ENCODE peak calls at places on chromosomes 1 and 21, in ten cellular contexts. U is Peyer's patch, K is Calu3, R is right atrium auricular region, Q is H1, J is HFFc6, T is T-helper 9 cell, Y is AG10803, O is ovary, B is left colon. A is an unnamed sample.

GRCh38 chr1:37945743-37946702 is 830 bp downstream of the INPP5B start:
- DNase-seq in J (peak), T (no peak), Y (peak), K (no peak), Q (no peak), B (peak), R (peak), U (peak), O (peak), A (peak)

GRCh38 chr1:55215194-55216021 is at the start of gene USP24:
- DNase-seq in J (peak), O (peak), T (peak), Q (peak), U (peak), K (peak), B (peak), R (peak), Y (peak), A (peak)

GRCh38 chr1:44036409-44037111 is 5.3 kb upstream of the SLC6A9 start:
- DNase-seq in Y (peak), J (peak), Q (peak), T (peak), R (peak), K (peak), U (peak), B (peak), O (peak), A (peak)

GRCh38 chr1:23824711-23825075 is 536 bp downstream of the HMGCL start:
- DNase-seq in Q (no peak), U (no peak), K (no peak), J (no peak), B (no peak), O (no peak), R (no peak), T (no peak), Y (no peak), A (no peak)

GRCh38 chr21:25441835-25442234 is 165.4 kb downstream of the MRPL39 start:
- DNase-seq in O (no peak), Y (no peak), J (no peak), K (no peak), T (no peak), Q (no peak), U (no peak), B (no peak), R (no peak), A (no peak)

GRCh38 chr1:14543191-14543849 is 55.2 kb upstream of the KAZN start:
- DNase-seq in Y (peak), T (no peak), R (no peak), U (no peak), B (no peak), J (no peak), Q (no peak), K (no peak), O (no peak), A (no peak)

GRCh38 chr1:23101101-23101827 is 67.4 kb downstream of the LUZP1 start:
- DNase-seq in Y (peak), O (no peak), Q (no peak), R (no peak), T (no peak), B (no peak), U (no peak), J (peak), K (no peak), A (no peak)

GRCh38 chr21:42833439-42833815 is 45.9 kb downstream of the WDR4 start:
- DNase-seq in J (no peak), Q (no peak), R (no peak), O (no peak), T (peak), K (peak), B (peak), Y (no peak), U (peak), A (peak)

GRCh38 chr1:29096255-29096896 is 27.3 kb downstream of the TMEM200B start:
- DNase-seq in O (no peak), U (no peak), J (no peak), Y (no peak), K (no peak), R (no peak), T (no peak), Q (no peak), B (no peak), A (no peak)

GRCh38 chr1:77271851-77272250 is 10.0 kb upstream of the AK5 start:
- DNase-seq in Q (no peak), U (no peak), B (no peak), R (no peak), Y (peak), T (no peak), K (no peak), O (no peak), J (peak), A (no peak)

GRCh38 chr1:1304331-1305299 is 3.1 kb downstream of the ACAP3 start:
- DNase-seq in B (peak), K (no peak), O (peak), J (peak), Q (no peak), T (no peak), U (peak), Y (peak), R (peak), A (peak)

GRCh38 chr1:154263465-154264332 is 8.7 kb upstream of the HAX1 start:
- DNase-seq in U (peak), T (no peak), B (no peak), K (no peak), O (no peak), R (no peak), Q (no peak), Y (no peak), J (no peak), A (peak)

GRCh38 chr1:198437352-198437751 is 103.1 kb downstream of the ATP6V1G3 start:
- DNase-seq in R (no peak), Y (peak), K (no peak), J (peak), O (no peak), Q (no peak), B (no peak), U (no peak), T (no peak), A (no peak)

GRCh38 chr1:231091415-231091814 is 51.4 kb upstream of the FAM89A start:
- DNase-seq in J (no peak), Y (no peak), U (no peak), B (no peak), Q (no peak), R (peak), T (no peak), O (no peak), K (no peak), A (no peak)

GRCh38 chr1:112501810-112502641 is 6.7 kb upstream of the WNT2B start:
- DNase-seq in O (peak), T (peak), J (peak), U (peak), Y (peak), R (peak), B (peak), Q (no peak), K (peak), A (peak)

GRCh38 chr1:116785006-116785405 is 30.8 kb downstream of the CD2 start:
- DNase-seq in B (no peak), U (no peak), Y (no peak), Q (no peak), R (no peak), O (no peak), K (no peak), J (no peak), T (no peak), A (no peak)

GRCh38 chr1:240571782-240572181 is 40.2 kb downstream of the GREM2 start:
- DNase-seq in Q (no peak), O (no peak), T (no peak), Y (no peak), U (no peak), B (no peak), K (no peak), R (no peak), J (no peak), A (no peak)

GRCh38 chr1:116556289-116557006 is 14.4 kb downstream of the CD58 start:
- DNase-seq in T (peak), Q (no peak), Y (peak), U (peak), O (no peak), B (peak), R (peak), K (peak), J (peak), A (peak)

GRCh38 chr1:195934839-195935557 is 673.2 kb downstream of the KCNT2 start:
- DNase-seq in K (no peak), Q (no peak), U (no peak), R (no peak), B (no peak), O (no peak), J (no peak), Y (no peak), T (no peak), A (peak)

GRCh38 chr1:62371375-62371774 is 52.1 kb upstream of the KANK4 start:
- DNase-seq in R (no peak), T (no peak), O (no peak), B (no peak), Y (no peak), K (no peak), Q (no peak), U (no peak), J (no peak), A (no peak)

GRCh38 chr1:197302775-197303174 is 34.7 kb downstream of the CRB1 start:
- DNase-seq in O (no peak), B (no peak), K (no peak), U (no peak), T (no peak), R (no peak), Q (no peak), J (peak), Y (peak), A (no peak)

GRCh38 chr1:1449099-1449739 is at the start of gene ATAD3C:
- DNase-seq in B (no peak), Y (no peak), O (no peak), K (no peak), U (no peak), J (no peak), R (no peak), Q (no peak), T (no peak), A (no peak)